ENCODE peak calls at places on chromosomes 1 and 21, in nine cellular contexts. K is PC-3; A is Peyer's patch; I is NCI-H1105; D is stimulated activated CD8-positive, alpha-beta memory T cell treated with anti-CD3 and anti-CD28 coated beads, Interleukin-15, amount 100 ng/mL, for 24 hours; J is astrocyte of the hippocampus; U is NCI-H2081; F is pons; N is dermis microvascular lymphatic vessel endothelial cell. Q is an unnamed sample.
A peak's percentile ranks its signal among the peaks of the same experiment; 100 is the strongest.

GRCh38 chr21:25563399-25564116 is 43.7 kb downstream of the MRPL39 start:
- DNase-seq in K (no peak), A (no peak), I (no peak), D (no peak), J (peak; percentile 63), U (no peak), F (no peak), N (no peak), Q (no peak)

GRCh38 chr1:214551052-214551435 is 358 bp downstream of the PTPN14 start:
- DNase-seq in K (no peak), A (peak; percentile 67), I (no peak), D (no peak), J (no peak), U (no peak), F (no peak), N (no peak), Q (no peak)

GRCh38 chr1:150505431-150505830 is 2.5 kb upstream of the ECM1 start:
- DNase-seq in K (no peak), A (no peak), I (no peak), D (no peak), J (no peak), U (no peak), F (no peak), N (no peak), Q (no peak)

GRCh38 chr21:27425574-27425973 is 458.7 kb upstream of the ADAMTS5 start:
- DNase-seq in K (no peak), A (no peak), I (no peak), D (no peak), J (peak; percentile 20), U (no peak), F (no peak), N (no peak), Q (no peak)

GRCh38 chr1:221543529-221544120 is 198.3 kb downstream of the DUSP10 start:
- DNase-seq in K (peak; percentile 60), A (no peak), I (no peak), D (no peak), J (peak; percentile 41), U (peak; percentile 39), F (peak; percentile 73), N (peak; percentile 6), Q (no peak)

GRCh38 chr21:36874665-36875064 is 91.8 kb downstream of the HLCS start:
- DNase-seq in K (no peak), A (no peak), I (no peak), D (no peak), J (no peak), U (no peak), F (no peak), N (no peak), Q (peak; percentile 87)

GRCh38 chr1:50750021-50750619 is 209.9 kb downstream of the FAF1 start:
- DNase-seq in K (peak; percentile 51), A (no peak), I (no peak), D (no peak), J (peak; percentile 51), U (no peak), F (peak; percentile 57), N (peak; percentile 15), Q (no peak)

GRCh38 chr1:169149555-169150286 is 43.2 kb downstream of the ATP1B1 start:
- DNase-seq in K (no peak), A (no peak), I (no peak), D (no peak), J (no peak), U (no peak), F (no peak), N (no peak), Q (no peak)

GRCh38 chr1:179366093-179366800 is 476 bp downstream of the AXDND1 start:
- DNase-seq in K (no peak), A (no peak), I (no peak), D (no peak), J (peak; percentile 41), U (no peak), F (peak; percentile 10), N (peak; percentile 5), Q (no peak)

GRCh38 chr1:43067856-43068751 is 104.0 kb downstream of the EBNA1BP2 start:
- DNase-seq in K (no peak), A (no peak), I (peak; percentile 48), D (no peak), J (peak; percentile 39), U (no peak), F (no peak), N (no peak), Q (no peak)